ENCODE peak calls at places on chromosomes 16 and 17, in eight cellular contexts. One of them, this sample, is unnamed.

GRCh38 chr16:30893082-30893743 is 664 bp downstream of the BCL7C start:
- DNase-seq in esophagus squamous epithelium: no peak
- DNase-seq in H1: peak; percentile 68
- DNase-seq in GM10248: no peak
- DNase-seq in lower leg skin: no peak
- DNase-seq in progenitor cell of endocrine pancreas: no peak
- DNase-seq in fibroblast of lung: no peak
- DNase-seq in MM.1S: peak; percentile 25
- DNase-seq in this sample: no peak

GRCh38 chr16:54240180-54241125 is 46.1 kb downstream of the IRX3 start:
- DNase-seq in esophagus squamous epithelium: no peak
- DNase-seq in H1: no peak
- DNase-seq in GM10248: no peak
- DNase-seq in lower leg skin: peak; percentile 68
- DNase-seq in progenitor cell of endocrine pancreas: no peak
- DNase-seq in fibroblast of lung: peak; percentile 14
- DNase-seq in MM.1S: no peak
- DNase-seq in this sample: no peak

GRCh38 chr16:48272837-48273421 is 25.6 kb upstream of the ABCC11 start:
- DNase-seq in esophagus squamous epithelium: no peak
- DNase-seq in H1: no peak
- DNase-seq in GM10248: no peak
- DNase-seq in lower leg skin: no peak
- DNase-seq in progenitor cell of endocrine pancreas: no peak
- DNase-seq in fibroblast of lung: peak; percentile 16
- DNase-seq in MM.1S: no peak
- DNase-seq in this sample: no peak

GRCh38 chr16:85028638-85029412 is 1.2 kb downstream of the KIAA0513 start:
- DNase-seq in esophagus squamous epithelium: no peak
- DNase-seq in H1: no peak
- DNase-seq in GM10248: peak; percentile 46
- DNase-seq in lower leg skin: peak; percentile 90
- DNase-seq in progenitor cell of endocrine pancreas: no peak
- DNase-seq in fibroblast of lung: peak; percentile 76
- DNase-seq in MM.1S: peak; percentile 56
- DNase-seq in this sample: peak; percentile 93

GRCh38 chr17:45241315-45242011 is 19.8 kb downstream of the FMNL1 start:
- DNase-seq in esophagus squamous epithelium: no peak
- DNase-seq in H1: peak; percentile 84
- DNase-seq in GM10248: no peak
- DNase-seq in lower leg skin: no peak
- DNase-seq in progenitor cell of endocrine pancreas: peak; percentile 44
- DNase-seq in fibroblast of lung: no peak
- DNase-seq in MM.1S: no peak
- DNase-seq in this sample: peak; percentile 69

GRCh38 chr16:54436342-54436741 is 149.8 kb upstream of the IRX3 start:
- DNase-seq in esophagus squamous epithelium: no peak
- DNase-seq in H1: no peak
- DNase-seq in GM10248: no peak
- DNase-seq in lower leg skin: peak; percentile 42
- DNase-seq in progenitor cell of endocrine pancreas: no peak
- DNase-seq in fibroblast of lung: no peak
- DNase-seq in MM.1S: no peak
- DNase-seq in this sample: no peak

GRCh38 chr17:57092171-57092570 is 7.1 kb downstream of the AKAP1 start:
- DNase-seq in esophagus squamous epithelium: no peak
- DNase-seq in H1: no peak
- DNase-seq in GM10248: peak; percentile 39
- DNase-seq in lower leg skin: no peak
- DNase-seq in progenitor cell of endocrine pancreas: no peak
- DNase-seq in fibroblast of lung: peak; percentile 73
- DNase-seq in MM.1S: no peak
- DNase-seq in this sample: no peak

GRCh38 chr16:84751947-84752346 is 52.1 kb downstream of the USP10 start:
- DNase-seq in esophagus squamous epithelium: no peak
- DNase-seq in H1: peak; percentile 7
- DNase-seq in GM10248: peak; percentile 62
- DNase-seq in lower leg skin: no peak
- DNase-seq in progenitor cell of endocrine pancreas: no peak
- DNase-seq in fibroblast of lung: no peak
- DNase-seq in MM.1S: peak; percentile 33
- DNase-seq in this sample: no peak

DNA sequence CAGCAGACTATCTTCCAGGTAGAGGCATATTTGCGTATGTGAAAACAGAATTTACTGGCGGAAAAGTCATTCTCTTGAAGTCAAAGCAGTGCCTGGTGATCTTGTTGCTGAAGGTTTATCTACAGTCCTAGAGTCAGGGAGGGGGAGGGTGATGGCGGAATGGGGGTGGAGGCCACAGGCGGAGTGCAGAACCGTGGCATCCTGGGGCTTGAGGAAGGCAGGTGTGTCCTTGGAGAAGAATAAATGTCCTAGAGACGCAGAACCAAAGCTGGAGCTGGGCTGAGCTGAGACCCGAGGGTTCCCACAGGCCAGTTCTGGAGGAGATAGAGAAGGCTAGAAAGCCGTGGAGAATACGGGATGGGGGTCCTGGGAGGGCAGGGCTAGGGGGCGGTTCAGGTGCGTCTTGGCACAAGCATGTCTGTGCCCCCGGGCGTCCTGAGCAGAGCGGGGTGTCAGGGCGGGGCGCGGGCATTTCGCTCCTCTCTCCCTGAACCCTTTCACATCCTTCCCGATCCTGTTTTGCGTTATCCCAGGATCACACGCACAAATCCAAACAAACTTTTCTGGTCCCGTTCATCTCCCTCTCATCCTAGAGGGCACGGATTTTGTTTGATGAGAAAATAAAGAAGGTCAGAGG is 76.9 kb upstream of the CREBBP start:
- DNase-seq in esophagus squamous epithelium: no peak
- DNase-seq in H1: no peak
- DNase-seq in GM10248: no peak
- DNase-seq in lower leg skin: no peak
- DNase-seq in progenitor cell of endocrine pancreas: no peak
- DNase-seq in fibroblast of lung: no peak
- DNase-seq in MM.1S: no peak
- DNase-seq in this sample: no peak
- TF ChIP-seq CTCF in esophagus squamous epithelium: no peak
- TF ChIP-seq CTCF in H1: no peak
- TF ChIP-seq CTCF in GM10248: no peak
- TF ChIP-seq CTCF in lower leg skin: no peak
- TF ChIP-seq CTCF in progenitor cell of endocrine pancreas: no peak
- TF ChIP-seq CTCF in fibroblast of lung: no peak
- TF ChIP-seq CTCF in MM.1S: no peak
- TF ChIP-seq CTCF in this sample: no peak

GRCh38 chr17:63680700-63681099 is 19.2 kb downstream of the LIMD2 start:
- DNase-seq in esophagus squamous epithelium: no peak
- DNase-seq in H1: no peak
- DNase-seq in GM10248: no peak
- DNase-seq in lower leg skin: no peak
- DNase-seq in progenitor cell of endocrine pancreas: no peak
- DNase-seq in fibroblast of lung: no peak
- DNase-seq in MM.1S: no peak
- DNase-seq in this sample: no peak

GRCh38 chr17:63682441-63682840 is 17.5 kb downstream of the LIMD2 start:
- DNase-seq in esophagus squamous epithelium: no peak
- DNase-seq in H1: no peak
- DNase-seq in GM10248: no peak
- DNase-seq in lower leg skin: no peak
- DNase-seq in progenitor cell of endocrine pancreas: no peak
- DNase-seq in fibroblast of lung: no peak
- DNase-seq in MM.1S: no peak
- DNase-seq in this sample: no peak

GRCh38 chr17:63676540-63676933 is 23.4 kb downstream of the LIMD2 start:
- DNase-seq in esophagus squamous epithelium: no peak
- DNase-seq in H1: no peak
- DNase-seq in GM10248: no peak
- DNase-seq in lower leg skin: peak; percentile 56
- DNase-seq in progenitor cell of endocrine pancreas: no peak
- DNase-seq in fibroblast of lung: no peak
- DNase-seq in MM.1S: no peak
- DNase-seq in this sample: no peak

GRCh38 chr17:63681530-63681929 is 18.4 kb downstream of the LIMD2 start:
- DNase-seq in esophagus squamous epithelium: no peak
- DNase-seq in H1: no peak
- DNase-seq in GM10248: no peak
- DNase-seq in lower leg skin: no peak
- DNase-seq in progenitor cell of endocrine pancreas: no peak
- DNase-seq in fibroblast of lung: no peak
- DNase-seq in MM.1S: no peak
- DNase-seq in this sample: no peak

GRCh38 chr17:63679214-63679613 is 20.7 kb downstream of the LIMD2 start:
- DNase-seq in esophagus squamous epithelium: no peak
- DNase-seq in H1: no peak
- DNase-seq in GM10248: no peak
- DNase-seq in lower leg skin: no peak
- DNase-seq in progenitor cell of endocrine pancreas: no peak
- DNase-seq in fibroblast of lung: no peak
- DNase-seq in MM.1S: no peak
- DNase-seq in this sample: no peak
- TF ChIP-seq CTCF in esophagus squamous epithelium: no peak
- TF ChIP-seq CTCF in H1: peak; percentile 54
- TF ChIP-seq CTCF in GM10248: no peak
- TF ChIP-seq CTCF in lower leg skin: no peak
- TF ChIP-seq CTCF in progenitor cell of endocrine pancreas: peak; percentile 24
- TF ChIP-seq CTCF in fibroblast of lung: no peak
- TF ChIP-seq CTCF in MM.1S: no peak
- TF ChIP-seq CTCF in this sample: no peak

DNA sequence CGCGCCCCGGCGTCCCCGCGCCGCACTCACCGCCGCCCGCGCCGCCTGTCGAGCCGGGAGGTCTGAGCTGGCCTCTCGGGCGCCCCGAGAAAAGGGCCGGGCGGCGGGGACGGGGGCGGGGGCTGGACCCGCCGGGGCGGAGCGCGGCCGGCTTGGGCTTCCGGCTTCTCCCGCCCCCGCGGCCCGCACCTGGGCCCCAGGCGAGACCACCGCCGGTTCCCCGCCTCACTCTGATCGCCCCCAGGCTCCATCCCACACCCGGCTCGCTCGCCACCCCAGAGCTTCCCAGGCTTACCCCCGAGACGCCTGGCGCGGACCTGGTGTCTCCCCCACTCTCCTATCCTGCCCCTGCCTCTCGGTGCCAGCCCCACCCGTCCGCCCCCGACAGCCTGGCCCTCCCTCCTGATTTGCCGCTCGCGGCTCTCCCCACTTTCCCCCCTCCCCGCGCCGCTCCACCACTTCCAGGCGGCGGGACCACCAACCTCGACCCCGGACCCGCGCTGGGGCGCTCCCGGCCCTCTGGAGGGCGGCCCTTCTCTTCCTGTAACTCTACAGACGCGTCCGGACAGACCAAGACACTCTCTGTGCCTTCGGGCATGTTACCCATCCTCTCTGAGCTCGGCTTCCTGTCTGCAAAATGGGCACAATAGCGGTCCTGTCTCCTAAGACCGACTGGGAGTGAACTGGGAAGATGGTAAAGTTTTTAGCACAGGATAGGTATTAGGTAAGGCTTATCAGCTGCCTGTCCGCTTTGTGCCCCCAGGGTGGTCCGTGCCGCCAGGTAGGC is at the start of gene LITAF:
- DNase-seq in esophagus squamous epithelium: no peak
- DNase-seq in H1: peak; percentile 79
- DNase-seq in GM10248: peak; percentile 90
- DNase-seq in lower leg skin: peak; percentile 94
- DNase-seq in progenitor cell of endocrine pancreas: peak; percentile 42
- DNase-seq in fibroblast of lung: peak; percentile 50
- DNase-seq in MM.1S: peak; percentile 72
- DNase-seq in this sample: no peak
- TF ChIP-seq CTCF in esophagus squamous epithelium: no peak
- TF ChIP-seq CTCF in H1: peak; percentile 22
- TF ChIP-seq CTCF in GM10248: peak; percentile 13
- TF ChIP-seq CTCF in lower leg skin: no peak
- TF ChIP-seq CTCF in progenitor cell of endocrine pancreas: no peak
- TF ChIP-seq CTCF in fibroblast of lung: no peak
- TF ChIP-seq CTCF in MM.1S: peak; percentile 12
- TF ChIP-seq CTCF in this sample: no peak

DNA sequence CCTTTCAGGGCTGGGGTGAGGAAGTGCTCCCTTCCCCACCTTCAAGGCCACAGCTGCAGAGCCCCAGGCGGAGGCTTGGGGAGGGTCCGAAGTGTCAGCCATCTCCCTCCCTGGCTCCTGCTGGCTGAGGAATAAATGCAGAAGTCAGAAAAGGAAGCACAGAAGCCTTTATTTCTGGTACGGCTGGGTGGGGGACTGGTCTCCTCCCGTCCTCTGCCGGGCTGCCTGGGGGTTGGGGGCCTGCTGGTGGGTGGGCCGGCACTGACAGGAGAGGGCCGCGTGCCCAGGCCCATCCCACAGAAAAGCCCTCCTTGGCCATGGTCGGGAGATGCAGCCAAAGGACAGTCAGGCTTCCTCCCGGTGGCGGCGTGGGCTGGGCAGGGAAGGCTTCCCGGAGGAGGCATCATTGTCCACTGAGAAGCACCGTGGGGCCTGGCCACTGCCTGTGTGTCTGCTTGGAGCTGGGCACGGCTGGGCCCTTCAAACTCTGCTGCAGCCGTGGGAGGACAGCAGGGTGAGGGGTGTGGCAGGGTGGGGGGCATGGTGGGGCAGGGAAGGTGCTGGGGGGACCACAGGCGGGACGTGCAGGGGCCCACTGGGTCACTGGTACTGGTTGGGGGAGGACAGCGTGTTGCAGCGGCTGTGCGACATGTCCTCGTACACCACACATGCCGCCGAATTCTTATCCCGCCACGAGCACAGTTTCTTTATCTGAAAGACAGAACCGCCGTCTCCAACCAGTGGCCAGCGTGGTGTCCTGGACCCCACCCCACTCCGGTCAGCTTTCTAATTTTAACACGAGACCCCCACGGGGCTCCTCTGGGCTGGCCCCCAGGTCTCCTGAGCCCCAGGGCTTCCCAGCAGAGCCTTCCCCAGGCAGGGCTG is 2.4 kb downstream of the CD7 start:
- DNase-seq in esophagus squamous epithelium: no peak
- DNase-seq in H1: no peak
- DNase-seq in GM10248: no peak
- DNase-seq in lower leg skin: no peak
- DNase-seq in progenitor cell of endocrine pancreas: no peak
- DNase-seq in fibroblast of lung: no peak
- DNase-seq in MM.1S: no peak
- DNase-seq in this sample: no peak
- TF ChIP-seq CTCF in esophagus squamous epithelium: no peak
- TF ChIP-seq CTCF in H1: no peak
- TF ChIP-seq CTCF in GM10248: no peak
- TF ChIP-seq CTCF in lower leg skin: no peak
- TF ChIP-seq CTCF in progenitor cell of endocrine pancreas: no peak
- TF ChIP-seq CTCF in fibroblast of lung: no peak
- TF ChIP-seq CTCF in MM.1S: no peak
- TF ChIP-seq CTCF in this sample: no peak

GRCh38 chr16:79008036-79008868 is 592.3 kb downstream of the MAF start:
- DNase-seq in esophagus squamous epithelium: no peak
- DNase-seq in H1: no peak
- DNase-seq in GM10248: no peak
- DNase-seq in lower leg skin: peak; percentile 39
- DNase-seq in progenitor cell of endocrine pancreas: no peak
- DNase-seq in fibroblast of lung: no peak
- DNase-seq in MM.1S: peak; percentile 92
- DNase-seq in this sample: no peak
- TF ChIP-seq CTCF in esophagus squamous epithelium: no peak
- TF ChIP-seq CTCF in H1: no peak
- TF ChIP-seq CTCF in GM10248: no peak
- TF ChIP-seq CTCF in lower leg skin: no peak
- TF ChIP-seq CTCF in progenitor cell of endocrine pancreas: no peak
- TF ChIP-seq CTCF in fibroblast of lung: no peak
- TF ChIP-seq CTCF in MM.1S: no peak
- TF ChIP-seq CTCF in this sample: no peak

GRCh38 chr17:73968680-73969079 is 234.8 kb upstream of the RPL38 start:
- DNase-seq in esophagus squamous epithelium: no peak
- DNase-seq in H1: no peak
- DNase-seq in GM10248: no peak
- DNase-seq in lower leg skin: peak; percentile 34
- DNase-seq in progenitor cell of endocrine pancreas: no peak
- DNase-seq in fibroblast of lung: no peak
- DNase-seq in MM.1S: no peak
- DNase-seq in this sample: no peak
- TF ChIP-seq CTCF in esophagus squamous epithelium: no peak
- TF ChIP-seq CTCF in H1: no peak
- TF ChIP-seq CTCF in GM10248: no peak
- TF ChIP-seq CTCF in lower leg skin: no peak
- TF ChIP-seq CTCF in progenitor cell of endocrine pancreas: no peak
- TF ChIP-seq CTCF in fibroblast of lung: no peak
- TF ChIP-seq CTCF in MM.1S: no peak
- TF ChIP-seq CTCF in this sample: no peak

This sample was measured in RWPE2.